ENCODE peak calls at places on chromosomes 5 and 9, in four cellular contexts. M, P, I and C are unnamed samples.

GRCh38 chr9:133355881-133356357 is 368 bp downstream of the SURF1 start:
- DNase-seq in M (peak; percentile 51), P (no peak), I (no peak), C (no peak)

GRCh38 chr5:159800131-159800830 is 116.0 kb upstream of the ADRA1B start:
- DNase-seq in M (no peak), P (peak; percentile 55), I (no peak), C (no peak)

GRCh38 chr9:18969095-18969494 is 63.9 kb downstream of the SAXO1 start:
- DNase-seq in M (no peak), P (no peak), I (no peak), C (no peak)

GRCh38 chr5:178330791-178331404 is 98.3 kb upstream of the PHYKPL start:
- DNase-seq in M (no peak), P (no peak), I (no peak), C (no peak)

GRCh38 chr9:98168952-98169488 is 23.4 kb downstream of the CORO2A start:
- DNase-seq in M (peak; percentile 79), P (peak; percentile 22), I (no peak), C (peak; percentile 88)

GRCh38 chr5:150641006-150641570 is 628 bp downstream of the SYNPO start:
- DNase-seq in M (no peak), P (peak; percentile 49), I (no peak), C (no peak)

GRCh38 chr5:1430121-1430795 is 15.0 kb downstream of the SLC6A3 start:
- DNase-seq in M (no peak), P (no peak), I (no peak), C (no peak)

GRCh38 chr5:8851101-8851500 is 694.8 kb downstream of the SEMA5A start:
- DNase-seq in M (peak; percentile 44), P (no peak), I (no peak), C (no peak)

GRCh38 chr5:68872088-68872842 is 221.5 kb upstream of the SLC30A5 start:
- DNase-seq in M (peak; percentile 23), P (peak; percentile 5), I (no peak), C (no peak)

GRCh38 chr5:72658767-72659540 is 151.7 kb upstream of the ZNF366 start:
- DNase-seq in M (no peak), P (no peak), I (no peak), C (no peak)

GRCh38 chr5:74392698-74393431 is 247.7 kb downstream of the ENC1 start:
- DNase-seq in M (no peak), P (peak; percentile 38), I (no peak), C (no peak)

GRCh38 chr5:82011761-82012160 is 39.9 kb downstream of the ATG10 start:
- DNase-seq in M (no peak), P (peak; percentile 17), I (no peak), C (no peak)

GRCh38 chr9:94767331-94768099 is 41.0 kb downstream of the AOPEP start:
- DNase-seq in M (no peak), P (peak; percentile 22), I (no peak), C (no peak)

GRCh38 chr9:126474201-126474765 is 139.4 kb upstream of the LMX1B start:
- DNase-seq in M (no peak), P (peak; percentile 14), I (no peak), C (no peak)

GRCh38 chr9:23683021-23683431 is 143.0 kb downstream of the ELAVL2 start:
- DNase-seq in M (peak; percentile 15), P (no peak), I (no peak), C (no peak)

GRCh38 chr5:58133631-58134296 is 326.1 kb downstream of the PLK2 start:
- DNase-seq in M (no peak), P (peak; percentile 68), I (no peak), C (no peak)

GRCh38 chr9:83544002-83544698 is 5.9 kb upstream of the FRMD3 start:
- DNase-seq in M (peak; percentile 88), P (peak; percentile 37), I (no peak), C (peak; percentile 28)

GRCh38 chr9:10876333-10876732 is 263.5 kb upstream of the PTPRD start:
- DNase-seq in M (no peak), P (peak; percentile 12), I (no peak), C (no peak)

GRCh38 chr9:2574215-2574614 is 47.4 kb upstream of the VLDLR start:
- DNase-seq in M (no peak), P (no peak), I (no peak), C (no peak)

GRCh38 chr5:109516385-109516784 is 106.6 kb upstream of the PJA2 start:
- DNase-seq in M (no peak), P (peak; percentile 7), I (no peak), C (no peak)

GRCh38 chr9:38208206-38208901 is 139.3 kb upstream of the SHB start:
- DNase-seq in M (no peak), P (no peak), I (no peak), C (no peak)

GRCh38 chr5:67610191-67610912 is 413.8 kb upstream of the CD180 start:
- DNase-seq in M (no peak), P (no peak), I (no peak), C (no peak)

GRCh38 chr9:128788445-128788844 is 1.4 kb downstream of the TBC1D13 start:
- DNase-seq in M (no peak), P (no peak), I (no peak), C (no peak)
- H3K4me3 ChIP-seq in M (peak overlapping the region; percentile 95), P (no peak overlapping the region), I (peak overlapping the region; percentile 90), C (peak overlapping the region; percentile 98)

GRCh38 chr5:54655761-54656160 is 138.2 kb downstream of the SNX18 start:
- DNase-seq in M (no peak), P (no peak), I (no peak), C (no peak)

GRCh38 chr5:54649041-54649504 is 131.5 kb downstream of the SNX18 start:
- DNase-seq in M (no peak), P (no peak), I (no peak), C (no peak)

GRCh38 chr5:54655266-54655665 is 137.7 kb downstream of the SNX18 start:
- DNase-seq in M (no peak), P (no peak), I (no peak), C (no peak)

GRCh38 chr5:54654211-54654610 is 136.7 kb downstream of the SNX18 start:
- DNase-seq in M (no peak), P (peak; percentile 42), I (no peak), C (no peak)

GRCh38 chr5:54651482-54652076 is 134.0 kb downstream of the SNX18 start:
- DNase-seq in M (no peak), P (peak; percentile 89), I (no peak), C (peak; percentile 87)
- H3K4me1 ChIP-seq in M (peaks cover 2% of the 10 kb centered on the region), P (peaks cover 11% of the 10 kb centered on the region), I (peaks cover 19% of the 10 kb centered on the region), C (peaks cover 27% of the 10 kb centered on the region)

DNA sequence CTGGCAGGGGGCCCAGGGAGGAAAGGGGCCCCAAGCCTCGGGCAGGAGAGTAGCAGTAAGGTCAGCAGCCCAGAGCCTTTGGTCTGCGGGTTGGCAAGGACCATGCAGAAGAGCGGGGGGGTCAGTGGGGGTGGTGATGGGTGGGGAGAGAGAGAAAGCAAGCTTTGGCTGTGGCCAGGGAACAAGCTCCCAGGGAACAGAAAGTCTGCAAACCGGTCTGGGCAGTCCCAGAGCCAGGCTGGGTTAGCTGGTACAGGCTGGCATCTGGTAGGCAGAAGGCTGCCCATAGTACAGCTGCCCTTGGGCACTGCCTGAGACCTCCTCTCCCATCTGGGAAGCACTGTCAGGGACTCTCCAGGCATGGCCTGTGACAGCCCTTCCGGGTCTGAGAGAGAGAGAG is 10.5 kb upstream of the EPB41L4B start:
- DNase-seq in M (no peak), P (peak; percentile 84), I (no peak), C (no peak)
- H3K4me3 ChIP-seq in M (no peak overlapping the region), P (no peak overlapping the region), I (no peak overlapping the region), C (no peak overlapping the region)

GRCh38 chr9:107312651-107313050 is 29.6 kb downstream of the RAD23B start:
- DNase-seq in M (peak; percentile 39), P (peak; percentile 49), I (no peak), C (no peak)

GRCh38 chr9:107316795-107317661 is 33.9 kb downstream of the RAD23B start:
- DNase-seq in M (no peak), P (no peak), I (no peak), C (no peak)

GRCh38 chr9:107314763-107315162 is 31.7 kb downstream of the RAD23B start:
- DNase-seq in M (no peak), P (no peak), I (no peak), C (no peak)

GRCh38 chr9:107309271-107309670 is 26.2 kb downstream of the RAD23B start:
- DNase-seq in M (no peak), P (no peak), I (no peak), C (no peak)

DNA sequence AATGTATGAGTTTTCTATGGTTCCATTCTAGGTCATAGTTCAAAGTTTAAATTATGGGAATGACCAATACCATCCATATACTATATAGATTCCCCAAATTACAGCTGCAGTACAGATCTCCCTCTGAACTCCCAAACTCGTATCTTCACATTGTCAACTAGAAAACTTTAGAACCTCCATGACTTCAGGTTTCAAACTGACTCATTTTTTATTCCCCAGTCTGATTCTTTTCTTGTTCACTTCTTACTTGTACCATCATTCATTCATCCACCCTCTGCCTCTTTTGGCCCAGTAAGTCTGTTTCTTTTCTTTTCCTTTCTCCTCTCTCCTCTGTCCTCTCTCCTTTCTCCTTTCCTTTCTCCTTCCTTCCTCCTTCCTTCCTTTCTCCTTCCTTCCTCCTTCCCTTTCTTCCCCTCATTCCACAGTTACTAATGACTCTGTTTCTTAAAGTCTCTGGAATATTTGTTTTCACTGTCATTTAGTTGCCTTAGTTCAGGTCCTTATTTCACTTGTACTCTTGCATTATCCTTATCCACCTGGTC is 30.5 kb downstream of the RAD23B start:
- DNase-seq in M (no peak), P (no peak), I (no peak), C (no peak)
- H3K4me1 ChIP-seq in M (peaks cover 14% of the 10 kb centered on the region), P (peaks cover 5% of the 10 kb centered on the region), I (peaks cover 7% of the 10 kb centered on the region), C (peaks cover 5% of the 10 kb centered on the region)

GRCh38 chr5:88665750-88666215 is 217.2 kb downstream of the MEF2C start:
- DNase-seq in M (peak; percentile 79), P (no peak), I (no peak), C (no peak)

GRCh38 chr5:88669314-88669713 is 213.7 kb downstream of the MEF2C start:
- DNase-seq in M (no peak), P (no peak), I (no peak), C (no peak)

GRCh38 chr5:88664630-88665029 is 218.4 kb downstream of the MEF2C start:
- DNase-seq in M (peak; percentile 87), P (no peak), I (no peak), C (no peak)

GRCh38 chr5:88666761-88667186 is 216.2 kb downstream of the MEF2C start:
- DNase-seq in M (peak; percentile 76), P (no peak), I (no peak), C (no peak)

DNA sequence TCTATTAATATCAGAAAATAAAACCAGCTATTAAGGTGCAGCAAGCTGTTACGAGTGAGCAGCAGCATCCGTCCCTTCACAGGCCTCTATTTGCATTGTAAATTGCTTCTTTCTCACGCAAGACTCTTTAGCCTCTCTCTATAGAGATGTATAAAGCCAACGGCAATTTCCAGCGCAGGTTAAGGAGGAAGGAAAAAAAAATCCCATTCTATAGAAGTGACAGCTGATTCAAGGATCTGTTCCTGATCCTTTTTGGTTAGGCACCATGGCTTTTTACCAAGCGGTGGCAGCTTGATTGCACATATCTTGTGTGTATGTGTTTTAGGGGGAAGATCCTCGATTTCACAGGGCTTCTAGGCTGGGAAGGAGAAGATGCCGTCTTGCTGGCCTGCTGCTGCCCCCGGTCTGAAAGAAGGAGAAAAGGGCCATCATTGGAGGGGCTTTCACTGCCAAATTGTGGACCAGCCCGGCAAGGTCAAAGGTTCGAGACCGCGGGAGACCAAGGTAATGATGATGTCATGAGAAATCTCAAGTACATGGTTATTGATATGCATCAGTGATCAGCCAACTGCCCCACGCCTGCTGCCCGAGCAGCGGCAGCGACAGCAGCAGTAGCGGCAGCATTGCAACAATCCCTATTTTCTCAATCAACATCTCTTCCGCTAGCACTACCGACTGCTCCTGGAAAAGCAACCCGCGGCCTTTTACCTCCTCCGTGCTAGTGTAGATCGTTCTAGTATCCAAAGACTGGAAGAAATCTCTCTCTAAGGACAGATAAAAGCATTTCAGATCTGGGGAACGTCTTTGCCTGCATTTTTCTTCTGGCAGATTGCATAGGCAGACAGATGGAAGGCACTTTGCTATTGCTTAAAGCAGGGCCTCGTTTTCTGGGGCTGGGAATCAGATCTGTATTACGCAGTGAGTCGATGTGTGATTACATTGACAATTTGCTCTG is 215.5 kb downstream of the MEF2C start:
- DNase-seq in M (peak; percentile 94), P (no peak), I (no peak), C (peak; percentile 39)
- H3K4me3 ChIP-seq in M (peak overlapping the region; percentile 39), P (peak overlapping the region; percentile 34), I (peak overlapping the region; percentile 45), C (peak overlapping the region; percentile 17)